ENCODE peak calls at places on chromosomes 2 and 18, in four cellular contexts. R is HepG2, S is adrenal gland, A is H54. U is an unnamed sample.

GRCh38 chr2:64695656-64696310 is 42.1 kb upstream of the SERTAD2 start:
- DNase-seq in R (no peak), S (no peak), A (no peak), U (no peak)

GRCh38 chr2:29064746-29065478 is 9.4 kb downstream of the PCARE start:
- DNase-seq in R (no peak), S (peak), A (no peak), U (no peak)

GRCh38 chr2:43178602-43179542 is 47.5 kb downstream of the ZFP36L2 start:
- DNase-seq in R (peak), S (peak), A (peak), U (peak)

GRCh38 chr2:138087761-138088602 is 123.7 kb downstream of the HNMT start:
- DNase-seq in R (no peak), S (no peak), A (no peak), U (no peak)

GRCh38 chr2:173956454-173956853 is 8.7 kb downstream of the SP3 start:
- DNase-seq in R (no peak), S (no peak), A (no peak), U (no peak)

GRCh38 chr2:112996635-112997034 is 8.6 kb upstream of the IL36A start:
- DNase-seq in R (no peak), S (no peak), A (no peak), U (no peak)

GRCh38 chr2:104658840-104659591 is 194.9 kb upstream of the POU3F3 start:
- DNase-seq in R (no peak), S (no peak), A (no peak), U (no peak)

GRCh38 chr2:106667478-106668077 is 180.4 kb downstream of the CD8B2 start:
- DNase-seq in R (no peak), S (no peak), A (no peak), U (no peak)

GRCh38 chr18:55587341-55588000 is 521 bp downstream of the TCF4 start:
- DNase-seq in R (no peak), S (peak), A (no peak), U (peak)

GRCh38 chr18:2442726-2443275 is 128.5 kb downstream of the METTL4 start:
- DNase-seq in R (no peak), S (no peak), A (no peak), U (no peak)

GRCh38 chr2:184463102-184463865 is 135.0 kb upstream of the ZNF804A start:
- DNase-seq in R (peak), S (no peak), A (no peak), U (no peak)

GRCh38 chr2:58266211-58266610 is 25.1 kb upstream of the FANCL start:
- DNase-seq in R (no peak), S (no peak), A (no peak), U (no peak)

GRCh38 chr18:35605686-35606417 is 24.3 kb downstream of the GALNT1 start:
- DNase-seq in R (no peak), S (no peak), A (no peak), U (no peak)

DNA sequence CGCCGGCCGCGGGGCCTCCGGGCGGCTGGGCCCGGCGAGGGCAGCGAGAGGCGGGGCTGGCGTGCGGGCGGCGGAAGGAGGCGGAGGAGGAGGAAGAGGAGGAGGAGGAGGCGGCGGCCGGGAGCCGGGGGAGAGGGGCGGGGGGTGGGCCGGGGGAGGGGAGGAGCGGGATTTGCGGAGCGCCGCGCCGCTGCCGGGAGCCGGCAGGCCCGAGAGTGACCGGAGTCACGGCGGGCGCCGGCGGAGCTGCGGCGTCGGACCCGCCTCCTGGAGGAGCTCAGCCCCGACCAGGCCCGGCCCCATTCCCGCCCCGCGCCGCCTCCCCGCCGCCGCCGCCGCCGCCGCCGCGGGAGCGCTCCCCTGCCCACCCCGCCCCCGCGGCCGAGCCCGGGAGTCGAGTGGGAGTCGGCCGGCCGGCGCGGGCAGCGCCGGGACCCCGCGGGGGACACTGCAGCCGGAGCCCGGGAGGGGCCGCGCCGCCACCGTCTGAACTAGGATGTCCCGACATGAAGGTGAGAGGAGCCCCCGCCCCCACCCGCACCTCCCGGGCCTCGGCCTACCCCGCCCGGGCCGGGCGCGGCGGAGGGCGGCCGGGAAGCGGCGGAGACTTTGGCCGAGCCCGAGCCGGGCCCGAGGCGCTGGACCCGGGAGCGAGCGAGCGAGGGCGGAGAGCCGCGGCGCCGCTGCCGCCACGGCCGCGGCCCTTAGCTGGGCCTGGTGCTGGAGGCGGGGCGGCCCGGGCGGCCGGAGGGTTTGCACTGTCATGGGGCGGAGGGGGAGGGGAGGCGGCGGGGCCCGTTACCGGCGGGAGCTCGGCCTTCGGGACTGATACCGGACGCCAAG is at the start of gene KCMF1:
- DNase-seq in R (no peak), S (peak), A (peak), U (peak)
- TF ChIP-seq POLR2A in R (peak), S (no peak), A (peak), U (peak)

GRCh38 chr2:198287706-198288105 is 483.3 kb downstream of the PLCL1 start:
- DNase-seq in R (no peak), S (no peak), A (no peak), U (no peak)
- TF ChIP-seq POLR2A in R (no peak), S (no peak), A (no peak), U (no peak)

GRCh38 chr2:33158482-33159003 is 211.8 kb downstream of the LTBP1 start:
- DNase-seq in R (no peak), S (no peak), A (peak), U (no peak)
- TF ChIP-seq POLR2A in R (no peak), S (no peak), A (no peak), U (no peak)

DNA sequence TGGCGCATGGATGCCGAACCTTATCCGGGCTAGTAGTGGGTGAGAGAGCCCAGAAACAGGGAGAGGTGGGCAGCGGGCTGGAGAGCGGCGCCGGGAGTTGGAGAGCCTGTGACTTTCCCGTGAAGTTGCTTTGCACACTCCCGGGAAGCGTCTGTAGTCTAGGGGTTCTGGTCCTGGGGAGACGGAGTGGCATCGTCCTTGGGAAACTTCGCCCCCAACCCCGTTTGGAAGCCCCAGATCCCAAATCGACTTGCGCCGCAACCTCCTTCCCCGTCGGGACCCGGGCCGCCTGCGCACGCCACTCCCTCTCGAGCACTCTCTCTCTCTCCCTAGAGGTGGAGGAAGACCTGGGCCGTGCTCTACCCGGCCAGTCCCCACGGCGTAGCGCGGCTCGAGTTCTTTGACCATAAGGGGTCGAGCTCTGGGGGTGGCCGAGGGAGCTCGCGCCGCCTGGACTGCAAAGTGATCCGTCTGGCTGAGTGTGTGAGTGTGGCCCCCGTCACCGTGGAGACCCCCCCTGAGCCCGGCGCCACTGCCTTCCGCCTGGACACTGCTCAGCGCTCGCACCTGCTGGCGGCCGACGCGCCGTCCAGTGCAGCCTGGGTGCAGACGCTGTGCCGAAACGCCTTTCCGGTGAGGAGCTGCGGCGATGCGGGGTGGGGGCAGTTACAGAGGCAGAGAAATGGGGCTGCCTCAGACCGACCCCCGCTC is 456 bp downstream of the DOK1 start:
- DNase-seq in R (no peak), S (no peak), A (peak), U (peak)
- TF ChIP-seq POLR2A in R (no peak), S (no peak), A (peak), U (peak)

GRCh38 chr18:51287818-51288508 is 90.5 kb upstream of the MEX3C start:
- DNase-seq in R (no peak), S (no peak), A (no peak), U (no peak)

GRCh38 chr18:51288582-51288981 is 91.1 kb upstream of the MEX3C start:
- DNase-seq in R (no peak), S (no peak), A (no peak), U (no peak)

GRCh38 chr18:51290864-51291263 is 93.4 kb upstream of the MEX3C start:
- DNase-seq in R (no peak), S (no peak), A (no peak), U (no peak)
- TF ChIP-seq POLR2A in R (no peak), S (no peak), A (no peak), U (no peak)